ENCODE peak calls at places on chromosomes 2 and 18, in nine cellular contexts. M is GM10248; T is left colon; X is activated CD8-positive, alpha-beta memory T cell treated with anti-CD3 and anti-CD28 coated beads for 48 hours; B is non-pigmented ciliary epithelial cell; G is activated T-helper 1 cell treated with Interleukin-2 at 50 U/mL for 16 hours; N is mucosa of descending colon; Z is stimulated activated CD8-positive, alpha-beta memory T cell treated with anti-CD3 and anti-CD28 coated beads, Interleukin-4, amount 100 ng/mL, for 4 hours; C is EL. W is an unnamed sample.
A peak's percentile ranks its signal among the peaks of the same experiment; 100 is the strongest.

GRCh38 chr2:139354518-139354917 is 574.3 kb upstream of the NXPH2 start:
- DNase-seq in X (no peak), C (no peak), M (no peak), T (no peak), Z (no peak), N (no peak), G (no peak), B (no peak), W (no peak)

GRCh38 chr18:34592961-34593382 is 117.1 kb upstream of the DTNA start:
- DNase-seq in Z (no peak), T (no peak), C (peak; percentile 27), G (no peak), N (peak; percentile 25), X (no peak), B (peak; percentile 46), M (no peak), W (no peak)

GRCh38 chr18:67200665-67201064 is 315.9 kb downstream of the DSEL start:
- DNase-seq in Z (no peak), X (no peak), N (no peak), M (no peak), C (no peak), G (no peak), B (no peak), T (no peak), W (no peak)

GRCh38 chr2:70685771-70686171 is 82.2 kb downstream of the ADD2 start:
- DNase-seq in G (no peak), M (no peak), T (no peak), Z (no peak), X (no peak), N (no peak), C (no peak), B (no peak), W (no peak)

GRCh38 chr2:80519699-80520291 is 215.2 kb upstream of the LRRTM1 start:
- DNase-seq in T (no peak), C (no peak), G (no peak), B (no peak), X (no peak), M (no peak), Z (no peak), N (no peak), W (no peak)

GRCh38 chr18:73774836-73775509 is 372.7 kb downstream of the FBXO15 start:
- DNase-seq in X (no peak), T (no peak), B (no peak), G (no peak), C (no peak), Z (no peak), N (no peak), M (no peak), W (no peak)

GRCh38 chr2:12484536-12485115 is 232.1 kb upstream of the TRIB2 start:
- DNase-seq in B (no peak), N (no peak), C (peak; percentile 50), X (no peak), G (no peak), T (no peak), M (no peak), Z (no peak), W (no peak)

GRCh38 chr18:43893001-43893637 is 615.8 kb upstream of the SYT4 start:
- DNase-seq in G (no peak), M (no peak), Z (no peak), T (no peak), B (peak; percentile 88), X (no peak), C (peak; percentile 91), N (no peak), W (no peak)

GRCh38 chr2:171889333-171889732 is 4.7 kb downstream of the SLC25A12 start:
- DNase-seq in M (no peak), X (no peak), C (no peak), Z (no peak), B (no peak), T (no peak), G (no peak), N (no peak), W (no peak)

GRCh38 chr18:53426656-53427055 is 797.8 kb downstream of the MBD2 start:
- DNase-seq in T (no peak), B (no peak), M (no peak), C (no peak), G (no peak), X (no peak), Z (no peak), N (no peak), W (no peak)

GRCh38 chr2:73223821-73224220 is 9.2 kb downstream of the PRADC1 start:
- DNase-seq in N (no peak), C (no peak), B (no peak), Z (no peak), T (no peak), M (no peak), X (no peak), G (no peak), W (no peak)